ENCODE peak calls at places on chromosomes 6 and 20, in four cellular contexts. F is RWPE1; Q is KBM-7; A is CD4-positive, alpha-beta T cell. N is an unnamed sample.

GRCh38 chr20:38685853-38686473 is 38.3 kb upstream of the SLC32A1 start:
- DNase-seq in F (peak; percentile 83), Q (peak; percentile 58), A (peak; percentile 43), N (peak; percentile 32)

GRCh38 chr6:24883618-24884017 is 52.1 kb downstream of the RIPOR2 start:
- DNase-seq in F (no peak), Q (peak; percentile 30), A (no peak), N (no peak)

GRCh38 chr20:45833030-45833882 is at the start of gene SNX21:
- DNase-seq in F (peak; percentile 88), Q (peak; percentile 50), A (peak; percentile 40), N (peak; percentile 38)

GRCh38 chr6:39053854-39054576 is 5.4 kb downstream of the GLP1R start:
- DNase-seq in F (no peak), Q (no peak), A (no peak), N (no peak)

GRCh38 chr6:92577077-92577719 is 842.2 kb downstream of the EPHA7 start:
- DNase-seq in F (no peak), Q (no peak), A (no peak), N (no peak)

GRCh38 chr20:61935926-61936700 is 129.6 kb downstream of the TAF4 start:
- DNase-seq in F (no peak), Q (no peak), A (no peak), N (no peak)

GRCh38 chr20:38210741-38211140 is 45.7 kb upstream of the TGM2 start:
- DNase-seq in F (peak; percentile 70), Q (no peak), A (no peak), N (no peak)

GRCh38 chr6:88124925-88125557 is 41.1 kb downstream of the CNR1 start:
- DNase-seq in F (no peak), Q (no peak), A (no peak), N (no peak)

GRCh38 chr6:36616888-36617521 is 22.8 kb downstream of the SRSF3 start:
- DNase-seq in F (peak; percentile 77), Q (no peak), A (no peak), N (no peak)

GRCh38 chr6:109672204-109672603 is 18.8 kb downstream of the AK9 start:
- DNase-seq in F (no peak), Q (no peak), A (no peak), N (no peak)

GRCh38 chr6:133873538-133873937 is 15.4 kb upstream of the TCF21 start:
- DNase-seq in F (no peak), Q (no peak), A (no peak), N (no peak)

GRCh38 chr6:169847773-169848380 is 96.5 kb downstream of the ERMARD start:
- DNase-seq in F (no peak), Q (no peak), A (no peak), N (no peak)

GRCh38 chr20:46564241-46564957 is 13.9 kb upstream of the OCSTAMP start:
- DNase-seq in F (no peak), Q (no peak), A (no peak), N (no peak)

N was measured in Kasumi-1.